ENCODE peak calls at places on chromosome 15, in four cellular contexts. R is H9, K is tibial artery, C is transverse colon. Y is an unnamed sample.

GRCh38 chr15:34304613-34305012 is 33.0 kb downstream of the SLC12A6 start:
- DNase-seq in R (no peak), C (no peak), K (no peak), Y (no peak)

GRCh38 chr15:99963096-99963825 is 230.0 kb upstream of the LYSMD4 start:
- DNase-seq in C (no peak), K (no peak), R (no peak), Y (no peak)

GRCh38 chr15:97893988-97894387 is 66.5 kb upstream of the ARRDC4 start:
- DNase-seq in K (no peak), R (no peak), C (no peak), Y (no peak)

GRCh38 chr15:91921188-91921820 is 67.8 kb downstream of the SLCO3A1 start:
- DNase-seq in R (no peak), C (no peak), K (no peak), Y (no peak)

GRCh38 chr15:91100561-91101355 is 701 bp downstream of the SV2B start:
- DNase-seq in C (no peak), R (no peak), K (no peak), Y (no peak)

GRCh38 chr15:34514251-34514760 is 69.1 kb downstream of the GOLGA8B start:
- DNase-seq in K (no peak), C (peak; percentile 14), R (no peak), Y (no peak)

GRCh38 chr15:66040211-66040892 is 171.1 kb downstream of the RAB11A start:
- DNase-seq in K (no peak), R (no peak), C (no peak), Y (no peak)

GRCh38 chr15:77027111-77027696 is 32.3 kb downstream of the PSTPIP1 start:
- DNase-seq in K (peak; percentile 17), C (no peak), R (no peak), Y (no peak)

GRCh38 chr15:100998630-100999029 is 79.5 kb downstream of the LRRK1 start:
- DNase-seq in R (no peak), C (no peak), K (no peak), Y (no peak)

GRCh38 chr15:34987182-34987488 is 952 bp downstream of the ZNF770 start:
- DNase-seq in R (no peak), C (no peak), K (no peak), Y (no peak)

GRCh38 chr15:71800190-71800589 is 10.2 kb upstream of the NR2E3 start:
- DNase-seq in C (no peak), R (no peak), K (no peak), Y (no peak)

GRCh38 chr15:29638781-29639180 is 183.5 kb downstream of the TJP1 start:
- DNase-seq in C (no peak), K (no peak), R (no peak), Y (no peak)

GRCh38 chr15:77839970-77840609 is 207.4 kb upstream of the LINGO1 start:
- DNase-seq in R (peak; percentile 25), C (no peak), K (no peak), Y (no peak)

GRCh38 chr15:72994778-72995177 is 57.5 kb upstream of the NEO1 start:
- DNase-seq in R (no peak), K (peak; percentile 31), C (peak; percentile 81), Y (no peak)

GRCh38 chr15:74244818-74245341 is 8.8 kb downstream of the CCDC33 start:
- DNase-seq in C (no peak), K (no peak), R (no peak), Y (no peak)

GRCh38 chr15:25170781-25171110 is 216.0 kb downstream of the SNRPN start:
- DNase-seq in R (peak; percentile 6), C (no peak), K (no peak), Y (no peak)

GRCh38 chr15:29773000-29773399 is 49.3 kb downstream of the TJP1 start:
- DNase-seq in R (no peak), K (no peak), C (no peak), Y (no peak)

GRCh38 chr15:69080203-69080957 is 65.9 kb downstream of the NOX5 start:
- DNase-seq in C (no peak), R (peak; percentile 70), K (no peak), Y (no peak)

GRCh38 chr15:52462806-52463360 is 65.8 kb downstream of the MYO5A start:
- DNase-seq in K (no peak), R (no peak), C (no peak), Y (no peak)

GRCh38 chr15:77019476-77020331 is 24.8 kb downstream of the PSTPIP1 start:
- DNase-seq in K (no peak), R (no peak), C (no peak), Y (no peak)

GRCh38 chr15:98842192-98842972 is 165.2 kb downstream of the PGPEP1L start:
- DNase-seq in K (no peak), C (no peak), R (no peak), Y (no peak)

GRCh38 chr15:52491460-52491859 is 37.2 kb downstream of the MYO5A start:
- DNase-seq in C (no peak), R (no peak), K (no peak), Y (no peak)

GRCh38 chr15:66816201-66816600 is 114.2 kb downstream of the SMAD6 start:
- DNase-seq in R (no peak), K (no peak), C (no peak), Y (no peak)

GRCh38 chr15:42721016-42721415 is 15.9 kb downstream of the CDAN1 start:
- DNase-seq in C (no peak), K (peak; percentile 2), R (no peak), Y (no peak)

GRCh38 chr15:77739591-77740378 is 107.1 kb upstream of the LINGO1 start:
- DNase-seq in K (no peak), C (no peak), R (peak; percentile 87), Y (no peak)

GRCh38 chr15:36877796-36878744 is 222.3 kb downstream of the MEIS2 start:
- DNase-seq in C (no peak), R (no peak), K (no peak), Y (no peak)

GRCh38 chr15:37102315-37103021 is 2.1 kb upstream of the MEIS2 start:
- DNase-seq in C (no peak), K (no peak), R (peak; percentile 70), Y (no peak)

GRCh38 chr15:34794590-34795206 is 651 bp downstream of the ACTC1 start:
- DNase-seq in R (peak; percentile 33), C (no peak), K (no peak), Y (no peak)

GRCh38 chr15:59867436-59867835 is 136.7 kb upstream of the FOXB1 start:
- DNase-seq in K (no peak), R (no peak), C (no peak), Y (no peak)

GRCh38 chr15:83565133-83565532 is 88.8 kb upstream of the ADAMTSL3 start:
- DNase-seq in R (no peak), C (no peak), K (no peak), Y (no peak)

GRCh38 chr15:83558146-83558545 is 95.8 kb upstream of the ADAMTSL3 start:
- DNase-seq in K (no peak), R (no peak), C (no peak), Y (no peak)

GRCh38 chr15:83565553-83566159 is 88.3 kb upstream of the ADAMTSL3 start:
- DNase-seq in K (no peak), C (no peak), R (no peak), Y (no peak)

GRCh38 chr15:83559310-83559966 is 94.5 kb upstream of the ADAMTSL3 start:
- DNase-seq in R (peak; percentile 73), C (peak; percentile 30), K (peak; percentile 41), Y (no peak)

DNA sequence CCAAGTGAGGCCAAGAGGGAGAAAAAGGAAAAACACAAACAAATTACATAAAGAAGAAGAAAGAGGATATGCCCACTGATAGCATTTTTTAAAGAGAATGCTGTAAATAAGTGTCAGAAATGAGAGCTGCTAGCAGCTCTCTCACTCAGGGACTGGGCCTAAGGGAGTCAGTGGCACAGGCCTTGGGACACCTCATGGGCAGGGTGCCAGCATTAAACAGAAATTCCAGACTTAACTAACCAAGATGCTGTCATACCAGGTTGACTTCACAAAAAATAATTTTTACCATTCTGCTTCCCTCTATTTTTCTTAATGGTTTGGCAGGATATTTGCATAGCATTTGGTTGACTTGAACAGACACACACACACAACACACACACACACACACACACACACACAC is 92.3 kb upstream of the ADAMTSL3 start:
- DNase-seq in R (no peak), C (no peak), K (no peak), Y (no peak)
- H3K27ac ChIP-seq in R (no peak overlapping the region), C (no peak overlapping the region), K (no peak overlapping the region), Y (no peak overlapping the region)

DNA sequence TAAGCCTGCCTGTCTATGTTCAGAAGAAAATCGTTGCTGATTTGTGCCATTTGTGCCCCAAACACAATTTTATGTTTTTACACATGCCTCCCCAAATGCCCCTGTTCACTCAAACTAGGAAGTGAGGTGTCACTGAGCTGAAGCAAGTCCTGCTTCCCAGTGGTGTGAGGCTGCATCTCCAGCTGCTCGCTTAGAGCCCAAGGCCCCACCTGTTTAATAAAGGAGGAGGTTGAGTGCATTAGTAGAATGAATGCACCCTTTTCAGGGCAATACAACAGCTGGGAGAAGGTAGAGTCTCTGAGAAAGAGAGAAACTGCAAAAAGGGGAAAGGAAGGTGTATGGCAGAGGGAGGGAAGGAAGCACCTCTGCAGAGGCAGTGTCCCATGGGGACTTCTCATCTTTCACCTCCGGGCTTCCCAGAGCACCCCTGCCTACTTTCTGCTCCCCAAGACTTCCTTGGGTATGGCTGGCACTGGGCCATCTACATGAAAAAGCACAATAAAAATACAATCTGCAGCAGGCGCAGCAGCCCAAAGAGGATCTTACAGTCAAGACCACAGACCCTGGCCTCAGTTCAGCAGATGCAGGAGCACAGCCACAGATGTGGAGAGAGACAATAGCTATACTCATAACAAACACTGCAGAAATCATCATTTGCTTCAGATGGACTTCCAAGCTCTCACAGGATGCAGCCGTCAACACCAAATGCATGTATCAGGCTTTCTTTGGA is 165.9 kb downstream of the POLR2M start:
- DNase-seq in K (no peak), C (no peak), R (no peak), Y (no peak)
- H3K27ac ChIP-seq in K (no peak overlapping the region), C (no peak overlapping the region), R (no peak overlapping the region), Y (no peak overlapping the region)

GRCh38 chr15:63891763-63892123 is 58.0 kb upstream of the HERC1 start:
- DNase-seq in K (no peak), C (no peak), R (no peak), Y (no peak)
- H3K27ac ChIP-seq in K (no peak overlapping the region), C (no peak overlapping the region), R (no peak overlapping the region), Y (no peak overlapping the region)

GRCh38 chr15:63348392-63348791 is 33.3 kb downstream of the CA12 start:
- DNase-seq in K (peak; percentile 66), R (no peak), C (peak; percentile 75), Y (no peak)

GRCh38 chr15:63349156-63349555 is 32.5 kb downstream of the CA12 start:
- DNase-seq in C (no peak), R (no peak), K (no peak), Y (no peak)

GRCh38 chr15:63349621-63350020 is 32.0 kb downstream of the CA12 start:
- DNase-seq in R (no peak), K (no peak), C (no peak), Y (no peak)

GRCh38 chr15:63345391-63345752 is 36.3 kb downstream of the CA12 start:
- DNase-seq in C (no peak), R (no peak), K (no peak), Y (no peak)

DNA sequence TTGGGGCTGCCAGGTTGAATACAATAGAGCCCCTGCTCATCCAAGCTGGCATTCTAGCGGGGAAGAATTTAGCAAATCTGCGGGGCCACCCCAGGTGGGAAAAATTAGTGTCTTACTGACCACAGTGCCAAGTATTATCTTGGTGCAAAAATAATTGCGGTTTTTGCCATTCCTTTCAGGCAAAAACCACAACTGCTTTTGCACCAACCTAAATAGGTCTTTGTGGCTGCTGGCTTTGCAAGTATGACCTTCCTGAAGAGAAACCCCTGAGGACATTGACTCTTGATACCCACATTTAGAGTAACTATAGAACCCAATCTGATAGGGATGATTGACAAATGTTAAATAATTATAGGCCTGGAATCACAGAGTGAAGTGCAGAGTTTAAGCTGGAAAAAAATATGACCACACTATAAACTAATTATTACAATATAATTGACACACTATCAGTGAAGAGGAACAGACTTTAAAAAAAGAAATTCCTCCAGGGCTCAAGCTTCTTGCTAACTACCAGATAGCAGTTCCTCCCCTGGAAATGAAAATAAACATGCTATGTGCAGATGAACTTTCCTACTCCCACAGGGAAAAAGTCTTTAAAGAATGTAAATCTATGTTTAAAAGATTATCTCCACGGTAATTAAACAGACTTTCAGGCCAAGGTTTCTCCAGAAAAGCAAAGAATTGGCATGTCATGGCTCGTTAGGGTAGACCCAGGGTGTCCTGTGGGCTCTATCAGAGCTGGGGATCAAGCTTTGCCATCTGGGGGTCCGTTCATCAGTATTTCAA is 34.4 kb downstream of the CA12 start:
- DNase-seq in K (no peak), C (no peak), R (no peak), Y (no peak)
- H3K27ac ChIP-seq in K (no peak overlapping the region), C (peak overlapping the region; percentile 59), R (no peak overlapping the region), Y (no peak overlapping the region)

Y was measured in thoracic aorta.